ENCODE peak calls at places on chromosomes 2 and 18, in ten cellular contexts. One of them, this sample, is unnamed.

GRCh38 chr2:64092502-64092901 is 51.7 kb downstream of the PELI1 start:
- DNase-seq in IMR-90: no peak
- DNase-seq in CMK: no peak
- DNase-seq in PC-3: no peak
- DNase-seq in mesendoderm: no peak
- DNase-seq in stimulated activated CD4-positive, alpha-beta T cell treated with anti-CD3 and anti-CD28 coated beads, TNF-alpha, amount 100 ng/mL, for 4 hours: no peak
- DNase-seq in fibroblast of mammary gland: no peak
- DNase-seq in NCI-H446: no peak
- DNase-seq in AG08396: no peak
- DNase-seq in activated CD4-positive, alpha-beta T cell treated with anti-CD3 and anti-CD28 coated beads, Interleukin-2, amount 50 U/mL, for 1 hour: no peak
- DNase-seq in this sample: peak

GRCh38 chr18:53698907-53699306 is 525.6 kb downstream of the MBD2 start:
- DNase-seq in IMR-90: no peak
- DNase-seq in CMK: no peak
- DNase-seq in PC-3: peak
- DNase-seq in mesendoderm: peak
- DNase-seq in stimulated activated CD4-positive, alpha-beta T cell treated with anti-CD3 and anti-CD28 coated beads, TNF-alpha, amount 100 ng/mL, for 4 hours: no peak
- DNase-seq in fibroblast of mammary gland: peak
- DNase-seq in NCI-H446: peak
- DNase-seq in AG08396: no peak
- DNase-seq in activated CD4-positive, alpha-beta T cell treated with anti-CD3 and anti-CD28 coated beads, Interleukin-2, amount 50 U/mL, for 1 hour: no peak
- DNase-seq in this sample: peak

GRCh38 chr18:33355263-33355662 is 85.3 kb downstream of the CCDC178 start:
- DNase-seq in IMR-90: no peak
- DNase-seq in CMK: no peak
- DNase-seq in PC-3: no peak
- DNase-seq in mesendoderm: no peak
- DNase-seq in stimulated activated CD4-positive, alpha-beta T cell treated with anti-CD3 and anti-CD28 coated beads, TNF-alpha, amount 100 ng/mL, for 4 hours: no peak
- DNase-seq in fibroblast of mammary gland: no peak
- DNase-seq in NCI-H446: no peak
- DNase-seq in AG08396: no peak
- DNase-seq in activated CD4-positive, alpha-beta T cell treated with anti-CD3 and anti-CD28 coated beads, Interleukin-2, amount 50 U/mL, for 1 hour: no peak
- DNase-seq in this sample: no peak

GRCh38 chr2:63131196-63131595 is 80.6 kb downstream of the OTX1 start:
- DNase-seq in IMR-90: no peak
- DNase-seq in CMK: no peak
- DNase-seq in PC-3: no peak
- DNase-seq in mesendoderm: no peak
- DNase-seq in stimulated activated CD4-positive, alpha-beta T cell treated with anti-CD3 and anti-CD28 coated beads, TNF-alpha, amount 100 ng/mL, for 4 hours: no peak
- DNase-seq in fibroblast of mammary gland: no peak
- DNase-seq in NCI-H446: no peak
- DNase-seq in AG08396: no peak
- DNase-seq in activated CD4-positive, alpha-beta T cell treated with anti-CD3 and anti-CD28 coated beads, Interleukin-2, amount 50 U/mL, for 1 hour: no peak
- DNase-seq in this sample: no peak

GRCh38 chr2:227578642-227579041 is 20.1 kb upstream of the SCYGR2 start:
- DNase-seq in IMR-90: no peak
- DNase-seq in CMK: no peak
- DNase-seq in PC-3: peak
- DNase-seq in mesendoderm: no peak
- DNase-seq in stimulated activated CD4-positive, alpha-beta T cell treated with anti-CD3 and anti-CD28 coated beads, TNF-alpha, amount 100 ng/mL, for 4 hours: no peak
- DNase-seq in fibroblast of mammary gland: no peak
- DNase-seq in NCI-H446: no peak
- DNase-seq in AG08396: no peak
- DNase-seq in activated CD4-positive, alpha-beta T cell treated with anti-CD3 and anti-CD28 coated beads, Interleukin-2, amount 50 U/mL, for 1 hour: no peak
- DNase-seq in this sample: no peak

GRCh38 chr2:46967990-46968647 is 52.5 kb upstream of the MCFD2 start:
- DNase-seq in IMR-90: peak
- DNase-seq in CMK: no peak
- DNase-seq in PC-3: peak
- DNase-seq in mesendoderm: peak
- DNase-seq in stimulated activated CD4-positive, alpha-beta T cell treated with anti-CD3 and anti-CD28 coated beads, TNF-alpha, amount 100 ng/mL, for 4 hours: no peak
- DNase-seq in fibroblast of mammary gland: peak
- DNase-seq in NCI-H446: no peak
- DNase-seq in AG08396: peak
- DNase-seq in activated CD4-positive, alpha-beta T cell treated with anti-CD3 and anti-CD28 coated beads, Interleukin-2, amount 50 U/mL, for 1 hour: no peak
- DNase-seq in this sample: no peak

GRCh38 chr2:105647731-105648130 is 97.0 kb upstream of the NCK2 start:
- DNase-seq in IMR-90: no peak
- DNase-seq in CMK: no peak
- DNase-seq in PC-3: no peak
- DNase-seq in mesendoderm: no peak
- DNase-seq in stimulated activated CD4-positive, alpha-beta T cell treated with anti-CD3 and anti-CD28 coated beads, TNF-alpha, amount 100 ng/mL, for 4 hours: no peak
- DNase-seq in fibroblast of mammary gland: no peak
- DNase-seq in NCI-H446: no peak
- DNase-seq in AG08396: no peak
- DNase-seq in activated CD4-positive, alpha-beta T cell treated with anti-CD3 and anti-CD28 coated beads, Interleukin-2, amount 50 U/mL, for 1 hour: no peak
- DNase-seq in this sample: no peak

GRCh38 chr2:132824716-132825115 is 154.7 kb upstream of the LYPD1 start:
- DNase-seq in IMR-90: peak
- DNase-seq in CMK: no peak
- DNase-seq in PC-3: peak
- DNase-seq in mesendoderm: no peak
- DNase-seq in stimulated activated CD4-positive, alpha-beta T cell treated with anti-CD3 and anti-CD28 coated beads, TNF-alpha, amount 100 ng/mL, for 4 hours: no peak
- DNase-seq in fibroblast of mammary gland: no peak
- DNase-seq in NCI-H446: no peak
- DNase-seq in AG08396: peak
- DNase-seq in activated CD4-positive, alpha-beta T cell treated with anti-CD3 and anti-CD28 coated beads, Interleukin-2, amount 50 U/mL, for 1 hour: no peak
- DNase-seq in this sample: no peak

GRCh38 chr18:35389095-35389618 is 12.0 kb upstream of the ZNF396 start:
- DNase-seq in IMR-90: peak
- DNase-seq in CMK: no peak
- DNase-seq in PC-3: no peak
- DNase-seq in mesendoderm: no peak
- DNase-seq in stimulated activated CD4-positive, alpha-beta T cell treated with anti-CD3 and anti-CD28 coated beads, TNF-alpha, amount 100 ng/mL, for 4 hours: no peak
- DNase-seq in fibroblast of mammary gland: peak
- DNase-seq in NCI-H446: no peak
- DNase-seq in AG08396: peak
- DNase-seq in activated CD4-positive, alpha-beta T cell treated with anti-CD3 and anti-CD28 coated beads, Interleukin-2, amount 50 U/mL, for 1 hour: no peak
- DNase-seq in this sample: no peak

GRCh38 chr2:191250400-191250799 is 5.2 kb downstream of the MYO1B start:
- DNase-seq in IMR-90: peak
- DNase-seq in CMK: no peak
- DNase-seq in PC-3: peak
- DNase-seq in mesendoderm: no peak
- DNase-seq in stimulated activated CD4-positive, alpha-beta T cell treated with anti-CD3 and anti-CD28 coated beads, TNF-alpha, amount 100 ng/mL, for 4 hours: no peak
- DNase-seq in fibroblast of mammary gland: peak
- DNase-seq in NCI-H446: no peak
- DNase-seq in AG08396: no peak
- DNase-seq in activated CD4-positive, alpha-beta T cell treated with anti-CD3 and anti-CD28 coated beads, Interleukin-2, amount 50 U/mL, for 1 hour: no peak
- DNase-seq in this sample: no peak

GRCh38 chr2:75513616-75514170 is 47.0 kb downstream of the EVA1A start:
- DNase-seq in IMR-90: no peak
- DNase-seq in CMK: no peak
- DNase-seq in PC-3: no peak
- DNase-seq in mesendoderm: no peak
- DNase-seq in stimulated activated CD4-positive, alpha-beta T cell treated with anti-CD3 and anti-CD28 coated beads, TNF-alpha, amount 100 ng/mL, for 4 hours: no peak
- DNase-seq in fibroblast of mammary gland: no peak
- DNase-seq in NCI-H446: no peak
- DNase-seq in AG08396: no peak
- DNase-seq in activated CD4-positive, alpha-beta T cell treated with anti-CD3 and anti-CD28 coated beads, Interleukin-2, amount 50 U/mL, for 1 hour: no peak
- DNase-seq in this sample: no peak

GRCh38 chr2:113876503-113877387 is 13.1 kb upstream of the ACTR3 start:
- DNase-seq in IMR-90: no peak
- DNase-seq in CMK: no peak
- DNase-seq in PC-3: peak
- DNase-seq in mesendoderm: peak
- DNase-seq in stimulated activated CD4-positive, alpha-beta T cell treated with anti-CD3 and anti-CD28 coated beads, TNF-alpha, amount 100 ng/mL, for 4 hours: peak
- DNase-seq in fibroblast of mammary gland: no peak
- DNase-seq in NCI-H446: no peak
- DNase-seq in AG08396: no peak
- DNase-seq in activated CD4-positive, alpha-beta T cell treated with anti-CD3 and anti-CD28 coated beads, Interleukin-2, amount 50 U/mL, for 1 hour: peak
- DNase-seq in this sample: no peak

GRCh38 chr2:27717070-27717453 is 53.4 kb downstream of the SLC4A1AP start:
- DNase-seq in IMR-90: peak
- DNase-seq in CMK: no peak
- DNase-seq in PC-3: peak
- DNase-seq in mesendoderm: no peak
- DNase-seq in stimulated activated CD4-positive, alpha-beta T cell treated with anti-CD3 and anti-CD28 coated beads, TNF-alpha, amount 100 ng/mL, for 4 hours: no peak
- DNase-seq in fibroblast of mammary gland: peak
- DNase-seq in NCI-H446: no peak
- DNase-seq in AG08396: no peak
- DNase-seq in activated CD4-positive, alpha-beta T cell treated with anti-CD3 and anti-CD28 coated beads, Interleukin-2, amount 50 U/mL, for 1 hour: no peak
- DNase-seq in this sample: no peak

GRCh38 chr18:62933261-62933887 is 218.0 kb downstream of the PHLPP1 start:
- DNase-seq in IMR-90: no peak
- DNase-seq in CMK: no peak
- DNase-seq in PC-3: peak
- DNase-seq in mesendoderm: no peak
- DNase-seq in stimulated activated CD4-positive, alpha-beta T cell treated with anti-CD3 and anti-CD28 coated beads, TNF-alpha, amount 100 ng/mL, for 4 hours: no peak
- DNase-seq in fibroblast of mammary gland: no peak
- DNase-seq in NCI-H446: no peak
- DNase-seq in AG08396: no peak
- DNase-seq in activated CD4-positive, alpha-beta T cell treated with anti-CD3 and anti-CD28 coated beads, Interleukin-2, amount 50 U/mL, for 1 hour: no peak
- DNase-seq in this sample: no peak